ENCODE peak calls at places on chromosomes 12 and 14, in seven cellular contexts. N is GM04504, S is NCI-H2081, E is adipocyte, M is NCI-H1092, J is activated T-cell treated with anti-CD3 and anti-CD28 coated beads for 1 hour, O is HFF-Myc. U is an unnamed sample.

GRCh38 chr14:35374273-35374681 is 30.3 kb downstream of the NFKBIA start:
- DNase-seq in N (peak), S (no peak), E (peak), M (no peak), J (no peak), O (no peak), U (peak)

GRCh38 chr14:105495101-105495989 is 4.3 kb downstream of the TEDC1 start:
- DNase-seq in N (no peak), S (no peak), E (no peak), M (no peak), J (no peak), O (no peak), U (no peak)

GRCh38 chr12:34126239-34126641 is 103.9 kb downstream of the ALG10 start:
- DNase-seq in N (no peak), S (no peak), E (no peak), M (no peak), J (no peak), O (no peak), U (no peak)

GRCh38 chr14:29421156-29421728 is 506.4 kb downstream of the PRKD1 start:
- DNase-seq in N (no peak), S (no peak), E (no peak), M (no peak), J (no peak), O (no peak), U (no peak)

GRCh38 chr14:60232185-60232584 is 16.8 kb upstream of the PPM1A start:
- DNase-seq in N (no peak), S (no peak), E (no peak), M (no peak), J (no peak), O (no peak), U (no peak)

GRCh38 chr14:73237219-73237785 is at the start of gene PAPLN:
- DNase-seq in N (no peak), S (no peak), E (no peak), M (no peak), J (no peak), O (no peak), U (no peak)

GRCh38 chr12:101909646-101910045 is 32.3 kb downstream of the DRAM1 start:
- DNase-seq in N (no peak), S (no peak), E (no peak), M (no peak), J (no peak), O (no peak), U (no peak)

GRCh38 chr12:124764451-124764850 is 99.2 kb downstream of the SCARB1 start:
- DNase-seq in N (no peak), S (no peak), E (peak), M (no peak), J (no peak), O (peak), U (no peak)

GRCh38 chr14:68792830-68793733 is at the start of gene ZFP36L1:
- DNase-seq in N (peak), S (no peak), E (peak), M (no peak), J (peak), O (peak), U (peak)

GRCh38 chr12:25557830-25558436 is 4.8 kb upstream of the LMNTD1 start:
- DNase-seq in N (peak), S (peak), E (peak), M (no peak), J (peak), O (peak), U (no peak)

GRCh38 chr12:43098766-43099550 is 453.0 kb downstream of the ADAMTS20 start:
- DNase-seq in N (no peak), S (no peak), E (no peak), M (no peak), J (no peak), O (no peak), U (no peak)

GRCh38 chr12:53289891-53290290 is 5.5 kb upstream of the PFDN5 start:
- DNase-seq in N (no peak), S (no peak), E (no peak), M (no peak), J (no peak), O (no peak), U (no peak)

GRCh38 chr12:10121278-10121677 is 8.7 kb downstream of the CLEC7A start:
- DNase-seq in N (no peak), S (no peak), E (no peak), M (no peak), J (no peak), O (no peak), U (no peak)

GRCh38 chr14:106564058-106564643 is 1037.8 kb downstream of the TMEM121 start:
- DNase-seq in N (no peak), S (no peak), E (no peak), M (no peak), J (peak), O (no peak), U (no peak)

GRCh38 chr12:115294443-115295133 is 610.6 kb upstream of the TBX3 start:
- DNase-seq in N (no peak), S (no peak), E (peak), M (no peak), J (no peak), O (no peak), U (peak)

GRCh38 chr14:44962573-44963528 is 861 bp downstream of the TOGARAM1 start:
- DNase-seq in N (no peak), S (no peak), E (peak), M (no peak), J (peak), O (no peak), U (peak)

GRCh38 chr12:52876371-52876770 is 27.6 kb upstream of the KRT78 start:
- DNase-seq in N (no peak), S (no peak), E (no peak), M (no peak), J (no peak), O (no peak), U (peak)

U was measured in stomach.